ENCODE peak calls at places on chromosome 14, in five cellular contexts. I is mammary epithelial cell; X is CD4-positive, CD25-positive, alpha-beta regulatory T cell; F is brain microvascular endothelial cell; Y is breast epithelium. D is an unnamed sample.

GRCh38 chr14:96011609-96012008 is 27.6 kb upstream of the C14orf132 start:
- DNase-seq in F (no peak), Y (no peak), I (no peak), X (no peak), D (no peak)

GRCh38 chr14:62445570-62445969 is 599.7 kb downstream of the KCNH5 start:
- DNase-seq in I (no peak), X (no peak), F (no peak), Y (no peak), D (no peak)

GRCh38 chr14:31286456-31287293 is 79.1 kb upstream of the HECTD1 start:
- DNase-seq in I (no peak), F (no peak), Y (no peak), X (no peak), D (no peak)

GRCh38 chr14:35197015-35197414 is 74.7 kb downstream of the PRORP start:
- DNase-seq in I (peak), X (no peak), Y (no peak), F (peak), D (no peak)

GRCh38 chr14:74804219-74804825 is 41.2 kb downstream of the YLPM1 start:
- DNase-seq in F (peak), Y (no peak), X (peak), I (peak), D (peak)

GRCh38 chr14:104509673-104510072 is 69.9 kb upstream of the C14orf180 start:
- DNase-seq in I (no peak), X (no peak), F (no peak), Y (no peak), D (no peak)

GRCh38 chr14:47919994-47920393 is 244.6 kb upstream of the MDGA2 start:
- DNase-seq in I (no peak), X (no peak), Y (no peak), F (no peak), D (no peak)

GRCh38 chr14:21631084-21631483 is 3.7 kb downstream of the OR10G2 start:
- DNase-seq in X (no peak), Y (no peak), I (peak), F (no peak), D (no peak)

GRCh38 chr14:58977366-58977765 is 211.1 kb upstream of the DAAM1 start:
- DNase-seq in I (no peak), F (peak), X (no peak), Y (no peak), D (no peak)

GRCh38 chr14:86654558-86655184 is 1124.7 kb downstream of the FLRT2 start:
- DNase-seq in X (no peak), F (peak), Y (no peak), I (peak), D (no peak)

GRCh38 chr14:87155850-87156491 is 837.0 kb downstream of the GALC start:
- DNase-seq in F (no peak), X (no peak), Y (no peak), I (no peak), D (no peak)

GRCh38 chr14:104595911-104596450 is 8.6 kb downstream of the TMEM179 start:
- DNase-seq in Y (no peak), F (no peak), X (no peak), I (no peak), D (no peak)

GRCh38 chr14:104770851-104771272 is 17.9 kb downstream of the SIVA1 start:
- DNase-seq in Y (no peak), F (no peak), X (no peak), I (no peak), D (no peak)

GRCh38 chr14:79924583-79924982 is 286.7 kb downstream of the DIO2 start:
- DNase-seq in F (no peak), I (no peak), X (no peak), Y (no peak), D (no peak)

GRCh38 chr14:54108481-54109471 is 152.2 kb upstream of the BMP4 start:
- DNase-seq in F (peak), Y (no peak), X (no peak), I (peak), D (peak)

GRCh38 chr14:75238728-75239455 is 39.7 kb upstream of the FOS start:
- DNase-seq in Y (no peak), F (no peak), I (no peak), X (no peak), D (no peak)

GRCh38 chr14:39673141-39674133 is 241.2 kb upstream of the FBXO33 start:
- DNase-seq in X (no peak), F (no peak), Y (no peak), I (no peak), D (peak)

GRCh38 chr14:91519239-91520036 is 9.3 kb upstream of the PPP4R3A start:
- DNase-seq in I (no peak), F (no peak), Y (no peak), X (no peak), D (no peak)

GRCh38 chr14:104600141-104600643 is 4.4 kb downstream of the TMEM179 start:
- DNase-seq in I (peak), Y (no peak), X (no peak), F (no peak), D (no peak)

GRCh38 chr14:64971890-64972785 is at the start of gene RAB15:
- DNase-seq in F (no peak), X (peak), Y (peak), I (peak), D (no peak)

GRCh38 chr14:104171029-104171697 is 32.8 kb downstream of the KIF26A start:
- DNase-seq in X (no peak), Y (no peak), F (no peak), I (peak), D (no peak)

GRCh38 chr14:37594238-37594915 is 672 bp downstream of the FOXA1 start:
- DNase-seq in X (no peak), I (peak), F (peak), Y (peak), D (peak)

GRCh38 chr14:78970677-78971076 is 800.5 kb downstream of the NRXN3 start:
- DNase-seq in Y (no peak), X (no peak), I (no peak), F (peak), D (no peak)

GRCh38 chr14:95311752-95312151 is 8.0 kb downstream of the CLMN start:
- DNase-seq in I (no peak), Y (no peak), X (no peak), F (peak), D (no peak)

GRCh38 chr14:20469890-20470858 is 968 bp downstream of the PNP start:
- DNase-seq in Y (no peak), X (peak), F (peak), I (peak), D (no peak)

GRCh38 chr14:90368946-90369721 is 27.7 kb upstream of the CALM1 start:
- DNase-seq in Y (no peak), I (peak), F (no peak), X (peak), D (no peak)

GRCh38 chr14:96039633-96040311 is 610 bp downstream of the C14orf132 start:
- DNase-seq in Y (no peak), F (no peak), X (no peak), I (no peak), D (no peak)

GRCh38 chr14:99982449-99983250 is 82.6 kb upstream of the EVL start:
- DNase-seq in Y (no peak), X (peak), F (peak), I (peak), D (peak)

GRCh38 chr14:92679246-92679645 is 69.2 kb downstream of the LGMN start:
- DNase-seq in X (no peak), F (no peak), Y (no peak), I (no peak), D (no peak)

GRCh38 chr14:35374273-35374681 is 30.3 kb downstream of the NFKBIA start:
- DNase-seq in I (peak), Y (no peak), X (no peak), F (peak), D (peak)

GRCh38 chr14:68843471-68844209 is 50.8 kb upstream of the ZFP36L1 start:
- DNase-seq in I (peak), F (peak), Y (peak), X (peak), D (no peak)

GRCh38 chr14:54935958-54936357 is 33.3 kb upstream of the GCH1 start:
- DNase-seq in Y (no peak), F (peak), X (no peak), I (peak), D (no peak)

GRCh38 chr14:96398921-96399320 is 7.0 kb downstream of the AK7 start:
- DNase-seq in X (no peak), I (no peak), F (no peak), Y (no peak), D (no peak)

GRCh38 chr14:93778856-93779629 is 9.2 kb downstream of the PRIMA1 start:
- DNase-seq in X (no peak), I (no peak), Y (no peak), F (no peak), D (no peak)

GRCh38 chr14:87108726-87109125 is 884.3 kb downstream of the GALC start:
- DNase-seq in Y (no peak), I (peak), X (no peak), F (no peak), D (peak)

GRCh38 chr14:88255798-88256197 is 67.3 kb downstream of the KCNK10 start:
- DNase-seq in Y (no peak), F (no peak), X (no peak), I (no peak), D (no peak)

DNA sequence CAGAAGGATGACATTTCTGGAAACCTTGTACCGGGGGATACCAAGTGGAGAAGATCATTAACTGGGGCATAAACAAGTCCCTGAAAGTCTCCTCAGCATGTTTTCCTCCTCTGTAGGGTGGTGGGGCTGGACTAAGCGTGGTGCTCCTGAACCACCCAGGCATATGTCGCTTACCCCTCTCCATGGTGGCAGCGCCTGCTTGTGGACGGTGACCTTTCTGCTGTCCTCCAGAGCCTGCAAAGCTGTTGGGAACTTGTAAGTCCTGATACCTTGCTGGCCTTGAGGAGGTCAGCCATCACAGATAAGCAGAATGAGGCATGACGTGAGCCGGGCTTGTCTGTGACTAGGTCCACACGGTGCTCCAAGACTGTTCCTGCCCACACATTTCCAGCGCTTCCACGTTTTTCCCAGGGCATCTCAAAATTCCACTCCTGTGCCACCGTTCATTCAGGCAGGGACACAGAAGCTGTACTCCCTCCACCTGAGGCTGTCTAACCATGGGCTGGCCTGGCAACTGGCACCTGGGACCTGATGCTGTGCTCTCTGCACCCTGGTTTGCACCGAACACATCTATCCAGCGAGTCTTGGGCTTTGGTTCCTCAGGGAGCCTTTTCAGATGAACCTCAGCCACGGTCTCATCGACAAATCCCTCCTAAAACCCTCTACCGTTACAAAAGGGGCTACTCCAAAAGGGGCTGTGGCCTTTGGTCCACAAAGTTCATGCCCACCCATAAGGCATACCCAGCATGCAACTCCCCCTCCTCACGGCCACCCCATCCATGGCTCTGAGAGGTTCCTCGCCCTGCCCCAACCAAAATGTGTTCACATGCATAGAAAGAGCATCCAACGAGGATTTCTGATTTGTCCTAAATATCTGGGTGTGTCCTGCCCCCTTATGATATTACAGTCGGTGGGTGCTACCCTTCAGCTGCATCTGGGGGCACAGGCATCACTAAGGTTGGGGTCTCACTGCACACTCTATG is 199.6 kb upstream of the DIO3 start:
- DNase-seq in I (no peak), Y (no peak), X (no peak), F (no peak), D (no peak)
- H3K4me3 ChIP-seq in I (no peak), Y (no peak), X (no peak), F (no peak), D (no peak)

GRCh38 chr14:98819132-98819866 is 452.7 kb downstream of the BCL11B start:
- DNase-seq in I (no peak), Y (peak), X (no peak), F (no peak), D (no peak)
- H3K4me3 ChIP-seq in I (no peak), Y (no peak), X (no peak), F (no peak), D (no peak)

GRCh38 chr14:61326149-61326548 is 4.8 kb downstream of the PRKCH start:
- DNase-seq in F (no peak), X (no peak), Y (no peak), I (no peak), D (no peak)
- H3K4me3 ChIP-seq in F (no peak), X (peak), Y (no peak), I (no peak), D (no peak)

DNA sequence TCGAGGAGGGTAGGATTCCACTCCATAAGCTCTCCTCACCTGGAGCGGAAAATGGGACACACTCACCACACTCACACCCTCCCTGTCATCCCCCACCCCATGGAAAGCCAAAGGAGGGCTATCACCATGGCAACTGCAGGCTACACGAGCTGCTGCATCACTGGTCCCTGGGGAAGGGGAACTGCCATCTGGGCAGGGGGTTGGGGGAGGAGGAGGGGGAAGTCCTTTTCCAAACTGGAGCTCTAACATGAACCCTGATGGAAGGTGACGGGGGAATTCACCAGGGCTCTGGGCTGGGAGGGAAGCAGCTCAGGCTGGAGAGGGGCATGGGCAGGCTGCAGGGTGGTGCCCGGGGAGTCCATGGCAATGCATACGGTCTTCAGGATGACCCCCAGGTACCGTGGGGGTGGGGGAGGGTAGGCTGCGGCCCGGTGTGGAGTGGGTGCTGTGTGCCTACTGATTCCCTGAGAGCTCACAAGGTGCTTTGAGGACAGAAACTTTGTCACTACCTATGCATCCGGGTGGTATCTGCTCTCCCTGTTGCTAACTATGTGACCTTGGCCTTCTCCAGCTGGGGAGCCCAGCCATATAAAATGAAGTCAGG is 94.5 kb downstream of the LRRC74A start:
- DNase-seq in X (no peak), Y (no peak), F (no peak), I (no peak), D (no peak)
- H3K4me3 ChIP-seq in X (no peak), Y (no peak), F (no peak), I (no peak), D (no peak)

DNA sequence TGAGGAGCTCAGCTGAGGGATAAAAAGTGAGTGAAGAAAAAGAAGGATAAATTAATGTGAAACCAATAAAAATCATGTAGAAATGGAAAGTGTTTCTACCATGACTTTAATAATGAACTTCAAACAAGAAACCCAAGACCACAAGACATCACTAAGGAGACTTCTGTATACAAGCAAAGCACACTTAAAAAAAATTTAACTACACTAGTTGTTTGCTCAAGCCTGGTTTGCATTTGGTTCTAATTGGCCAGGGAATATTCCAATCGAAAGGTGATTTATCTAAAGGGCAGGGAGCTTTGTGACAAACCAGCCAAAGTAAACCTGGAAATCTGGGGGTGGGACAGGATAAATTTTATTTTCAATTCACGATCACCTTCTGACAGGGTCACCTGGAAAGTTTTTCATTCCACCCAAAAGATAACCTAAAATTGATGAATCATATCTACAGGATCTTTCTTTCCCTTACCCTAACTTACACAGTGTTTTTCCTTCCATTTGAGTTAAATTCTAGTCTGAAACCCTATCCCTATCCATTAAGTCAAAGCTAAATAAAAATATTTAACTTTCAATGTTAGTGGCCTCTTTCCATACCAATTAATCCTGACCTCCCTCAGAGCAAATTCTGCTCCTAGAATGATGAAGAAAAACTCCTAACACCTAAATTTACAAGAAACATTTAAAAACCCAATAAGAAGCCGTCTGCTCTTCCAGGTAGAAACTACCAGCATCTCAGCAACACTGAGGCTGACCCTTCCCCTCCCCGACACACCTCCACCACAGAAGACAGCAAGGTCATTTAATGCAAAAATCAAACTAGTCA is 2.5 kb downstream of the EGLN3 start:
- DNase-seq in F (no peak), X (no peak), I (no peak), Y (no peak), D (no peak)
- H3K4me3 ChIP-seq in F (no peak), X (no peak), I (no peak), Y (peak), D (peak)

GRCh38 chr14:45972416-45972815 is 679.2 kb downstream of the RPL10L start:
- DNase-seq in F (no peak), X (no peak), Y (no peak), I (no peak), D (no peak)
- H3K4me3 ChIP-seq in F (no peak), X (no peak), Y (no peak), I (no peak), D (no peak)

GRCh38 chr14:50067723-50068495 is 48.5 kb downstream of the VCPKMT start:
- DNase-seq in X (no peak), F (peak), I (peak), Y (no peak), D (peak)

GRCh38 chr14:50063876-50064420 is 52.4 kb downstream of the VCPKMT start:
- DNase-seq in I (no peak), F (no peak), Y (no peak), X (no peak), D (no peak)

GRCh38 chr14:50061664-50062437 is 54.5 kb downstream of the VCPKMT start:
- DNase-seq in Y (no peak), X (peak), F (no peak), I (peak), D (no peak)

GRCh38 chr14:50062438-50063039 is 53.8 kb downstream of the VCPKMT start:
- DNase-seq in I (peak), Y (no peak), X (peak), F (peak), D (peak)

GRCh38 chr14:50064993-50065392 is 51.4 kb downstream of the VCPKMT start:
- DNase-seq in Y (no peak), X (peak), I (peak), F (no peak), D (no peak)
- H3K4me3 ChIP-seq in Y (no peak), X (peak), I (no peak), F (no peak), D (no peak)

D was measured in skeletal muscle cell.